ENCODE peak calls at places on chromosome 17, in ten cellular contexts. O, V, W, B, A, L, C, T, Y and D are unnamed samples.

GRCh38 chr17:64787921-64788271 is 125.8 kb upstream of the SMURF2 start:
- DNase-seq in V (no peak), T (no peak), O (no peak), A (no peak), B (no peak), Y (no peak), L (no peak), C (no peak), W (no peak), D (peak)

GRCh38 chr17:66123163-66123562 is 68.8 kb downstream of the CEP112 start:
- DNase-seq in T (no peak), C (no peak), Y (no peak), O (no peak), L (no peak), B (no peak), W (no peak), V (no peak), A (no peak), D (no peak)

GRCh38 chr17:61294777-61295176 is 104.9 kb upstream of the TBX2 start:
- DNase-seq in C (no peak), B (no peak), A (no peak), T (no peak), Y (no peak), W (no peak), O (no peak), L (peak), V (no peak), D (no peak)

GRCh38 chr17:28925912-28926365 is 23.1 kb upstream of the DHRS13 start:
- DNase-seq in W (no peak), Y (no peak), V (no peak), L (no peak), C (no peak), B (no peak), T (no peak), A (no peak), O (no peak), D (no peak)

GRCh38 chr17:40341808-40342574 is 22.5 kb downstream of the GJD3 start:
- DNase-seq in Y (peak), V (peak), B (no peak), W (no peak), T (peak), L (peak), A (peak), O (peak), C (peak), D (no peak)

GRCh38 chr17:8163978-8164814 is 1.4 kb upstream of the VAMP2 start:
- DNase-seq in W (no peak), O (peak), C (peak), A (peak), Y (peak), V (peak), B (no peak), T (peak), L (peak), D (peak)

GRCh38 chr17:48835971-48836370 is 5.1 kb downstream of the CALCOCO2 start:
- DNase-seq in A (no peak), T (no peak), W (no peak), B (no peak), O (no peak), L (no peak), V (no peak), Y (no peak), C (peak), D (no peak)

GRCh38 chr17:29931253-29931932 is 1.4 kb upstream of the SSH2 start:
- DNase-seq in C (peak), V (peak), Y (peak), B (no peak), L (peak), W (no peak), A (peak), T (peak), O (peak), D (peak)

GRCh38 chr17:78674595-78675315 is 97.6 kb upstream of the DNAH17 start:
- DNase-seq in V (peak), T (no peak), B (no peak), Y (no peak), W (no peak), L (no peak), C (no peak), A (no peak), O (no peak), D (no peak)

GRCh38 chr17:600576-601301 is 113.9 kb downstream of the VPS53 start:
- DNase-seq in Y (no peak), V (no peak), B (no peak), C (no peak), W (no peak), A (peak), O (no peak), T (peak), L (no peak), D (no peak)

GRCh38 chr17:32802306-32802705 is 74.6 kb downstream of the MYO1D start:
- DNase-seq in L (no peak), O (no peak), B (no peak), A (no peak), V (no peak), C (no peak), W (no peak), T (no peak), Y (no peak), D (no peak)

GRCh38 chr17:50094243-50094752 is 853 bp upstream of the PDK2 start:
- DNase-seq in A (peak), Y (peak), C (peak), W (peak), L (peak), O (peak), T (peak), B (peak), V (peak), D (peak)

GRCh38 chr17:31216053-31216751 is 80.8 kb downstream of the OMG start:
- DNase-seq in C (no peak), O (no peak), V (peak), L (peak), W (no peak), B (no peak), A (no peak), Y (peak), T (no peak), D (no peak)

GRCh38 chr17:30805944-30806456 is 18.5 kb downstream of the CRLF3 start:
- DNase-seq in O (no peak), V (no peak), Y (no peak), A (no peak), B (no peak), W (no peak), L (no peak), C (no peak), T (no peak), D (no peak)

GRCh38 chr17:16495561-16495960 is 3.6 kb upstream of the LRRC75A start:
- DNase-seq in Y (no peak), A (peak), T (no peak), W (no peak), O (no peak), B (no peak), V (no peak), C (no peak), L (no peak), D (no peak)

GRCh38 chr17:50318551-50319310 is 27.2 kb upstream of the XYLT2 start:
- DNase-seq in L (no peak), Y (no peak), O (no peak), T (no peak), V (peak), C (no peak), A (no peak), W (no peak), B (no peak), D (no peak)

GRCh38 chr17:36879599-36880255 is 57.5 kb upstream of the LHX1 start:
- DNase-seq in O (no peak), W (no peak), C (no peak), A (no peak), B (no peak), V (no peak), L (no peak), T (no peak), Y (no peak), D (no peak)

GRCh38 chr17:77453613-77454559 is 313.1 kb downstream of the SEC14L1 start:
- DNase-seq in Y (no peak), V (peak), C (peak), A (peak), T (no peak), L (no peak), B (no peak), O (no peak), W (no peak), D (no peak)

GRCh38 chr17:80284631-80285030 is 24.0 kb downstream of the RNF213 start:
- DNase-seq in T (no peak), L (no peak), O (no peak), B (no peak), W (no peak), A (no peak), C (no peak), V (peak), Y (no peak), D (no peak)

GRCh38 chr17:77140878-77141767 is at the start of gene SEC14L1:
- DNase-seq in B (peak), Y (no peak), V (no peak), L (no peak), C (peak), A (peak), O (no peak), W (no peak), T (peak), D (peak)

GRCh38 chr17:31310877-31311276 is 3.0 kb downstream of the EVI2B start:
- DNase-seq in C (no peak), Y (no peak), V (no peak), L (no peak), O (no peak), T (no peak), A (peak), B (no peak), W (no peak), D (no peak)

GRCh38 chr17:39863244-39863917 is 731 bp downstream of the IKZF3 start:
- DNase-seq in T (no peak), L (no peak), O (no peak), W (no peak), C (no peak), A (no peak), Y (no peak), V (no peak), B (no peak), D (no peak)

GRCh38 chr17:40695874-40696472 is 7.6 kb downstream of the KRT24 start:
- DNase-seq in A (no peak), W (no peak), C (no peak), V (no peak), Y (no peak), T (no peak), O (no peak), L (no peak), B (no peak), D (no peak)

GRCh38 chr17:16378631-16379282 is 2.1 kb upstream of the UBB start:
- DNase-seq in O (no peak), V (peak), B (no peak), T (no peak), Y (no peak), L (peak), A (peak), W (no peak), C (peak), D (no peak)

GRCh38 chr17:72683506-72684404 is 408.7 kb downstream of the SLC39A11 start:
- DNase-seq in W (no peak), T (no peak), C (peak), O (peak), L (peak), V (no peak), A (peak), Y (no peak), B (no peak), D (no peak)

GRCh38 chr17:48127371-48128051 is 19.9 kb downstream of the SNX11 start:
- DNase-seq in C (no peak), W (no peak), O (no peak), L (peak), T (no peak), B (no peak), A (no peak), V (no peak), Y (no peak), D (no peak)

GRCh38 chr17:48540213-48540612 is 4.7 kb downstream of the HOXB2 start:
- DNase-seq in O (no peak), W (no peak), V (no peak), B (no peak), A (no peak), C (no peak), T (no peak), Y (no peak), L (no peak), D (no peak)

GRCh38 chr17:8016632-8017424 is 14.4 kb downstream of the GUCY2D start:
- DNase-seq in O (peak), T (peak), A (peak), C (peak), Y (no peak), B (peak), V (peak), L (peak), W (no peak), D (peak)

GRCh38 chr17:38467491-38467890 is 39.2 kb downstream of the ARHGAP23 start:
- DNase-seq in B (no peak), W (no peak), L (no peak), A (no peak), V (no peak), O (no peak), C (no peak), Y (no peak), T (no peak), D (no peak)

GRCh38 chr17:52297230-52298010 is 138.9 kb upstream of the CA10 start:
- DNase-seq in B (no peak), A (no peak), V (no peak), O (no peak), W (no peak), T (no peak), L (peak), Y (no peak), C (no peak), D (no peak)

GRCh38 chr17:17682293-17682736 is 1.1 kb downstream of the RAI1 start:
- DNase-seq in V (peak), Y (no peak), B (no peak), L (peak), A (peak), W (no peak), T (peak), C (peak), O (no peak), D (no peak)
- TF ChIP-seq EP300 in V (no peak), Y (no peak), B (no peak), L (no peak), A (no peak), W (no peak), T (no peak), C (no peak), O (no peak), D (no peak)

DNA sequence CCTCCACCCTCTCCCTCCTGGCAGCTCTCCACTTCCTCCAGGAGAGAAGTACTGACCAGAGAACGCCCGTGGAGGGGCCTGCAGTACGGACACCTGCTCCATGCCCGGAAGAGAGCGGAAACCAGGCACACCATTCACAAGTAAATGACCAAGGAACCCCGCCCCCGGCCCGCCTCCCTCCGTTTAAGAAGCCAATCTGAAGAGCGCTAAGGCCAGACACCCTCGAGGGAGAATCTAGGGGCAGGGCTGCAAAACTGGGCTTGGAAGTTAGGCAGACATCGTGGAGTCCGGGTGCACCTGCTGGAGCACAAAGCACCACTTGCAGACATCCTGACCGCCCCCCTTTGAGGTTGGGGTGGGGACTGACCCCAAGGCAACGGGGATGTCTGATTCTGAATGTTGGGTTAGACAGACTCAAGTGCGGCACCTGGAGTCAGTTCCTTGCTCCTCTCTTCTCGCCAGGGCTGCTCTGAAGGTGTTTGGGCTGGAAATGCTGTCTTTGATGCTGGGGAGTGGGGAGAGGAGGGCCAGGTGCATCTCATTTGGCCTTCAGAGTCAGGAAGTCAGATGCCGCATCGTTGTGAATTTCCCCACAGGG is 964 bp upstream of the FAAP100 start:
- DNase-seq in W (peak), Y (peak), A (peak), T (peak), V (peak), C (peak), B (peak), O (peak), L (peak), D (peak)
- TF ChIP-seq CTCF in W (no peak), Y (no peak), A (no peak), T (no peak), V (peak), C (no peak), B (no peak), O (no peak), L (no peak), D (no peak)

GRCh38 chr17:63442549-63443035 is 3.5 kb downstream of the CYB561 start:
- DNase-seq in O (no peak), Y (no peak), V (peak), W (no peak), A (no peak), C (no peak), T (no peak), L (no peak), B (no peak), D (no peak)
- TF ChIP-seq EP300 in O (no peak), Y (no peak), V (no peak), W (no peak), A (no peak), C (no peak), T (no peak), L (no peak), B (no peak), D (no peak)

DNA sequence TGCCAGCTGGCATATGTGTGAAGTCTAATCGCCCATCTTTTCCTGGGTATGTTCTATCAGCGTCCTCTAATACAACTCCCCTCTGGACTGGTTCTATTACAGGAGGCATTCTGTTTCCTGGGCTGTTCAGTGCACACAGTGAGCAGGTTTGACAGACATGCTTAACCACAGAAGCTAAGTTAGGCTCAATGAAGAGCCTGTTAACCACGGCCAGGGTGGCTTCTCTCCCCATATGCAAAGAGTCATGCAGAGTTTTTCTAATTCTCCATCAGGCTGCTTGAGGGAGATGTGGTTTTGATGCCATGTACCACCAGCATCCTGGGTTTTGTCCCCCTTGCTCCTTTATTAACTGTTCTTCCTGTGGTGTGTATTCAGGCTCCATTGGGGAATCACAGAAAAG is 57.2 kb upstream of the ALOX12 start:
- DNase-seq in O (no peak), L (no peak), T (no peak), B (no peak), C (no peak), A (no peak), W (no peak), Y (no peak), V (no peak), D (no peak)
- TF ChIP-seq CTCF in O (no peak), L (no peak), T (no peak), B (no peak), C (no peak), A (no peak), W (no peak), Y (no peak), V (no peak), D (no peak)